ENCODE peak calls at places on chromosomes 16 and 17, in nine cellular contexts. J, L, P, T, M, W, N, R and V are unnamed samples. For H3K27me3 and H3K4me1, the result is how much of the 10 kb centered on the place peaks cover.

GRCh38 chr17:40645291-40645690 is 2.3 kb downstream of the SMARCE1 start:
- DNase-seq in N (no peak), W (no peak), J (no peak), L (no peak), P (no peak), R (no peak), M (no peak), T (no peak), V (no peak)

GRCh38 chr16:89576173-89577054 is 856 bp downstream of the CPNE7 start:
- DNase-seq in J (no peak), N (no peak), T (no peak), P (no peak), R (no peak), W (no peak), M (no peak), L (no peak), V (no peak)

GRCh38 chr17:43740541-43740940 is 18.1 kb downstream of the SOST start:
- DNase-seq in M (no peak), L (no peak), P (no peak), T (no peak), W (no peak), J (no peak), R (no peak), N (no peak), V (no peak)

GRCh38 chr17:17032131-17032692 is 10.0 kb upstream of the MPRIP start:
- DNase-seq in M (no peak), T (no peak), J (peak), W (peak), N (peak), L (peak), P (peak), R (no peak), V (no peak)

GRCh38 chr17:36703860-36704266 is 102.5 kb downstream of the MRM1 start:
- DNase-seq in W (peak), T (peak), R (no peak), P (no peak), M (no peak), J (peak), L (peak), N (peak), V (no peak)

GRCh38 chr16:10191096-10191495 is 8.9 kb upstream of the GRIN2A start:
- DNase-seq in T (no peak), M (no peak), R (no peak), L (no peak), P (no peak), W (no peak), J (no peak), N (no peak), V (no peak)

GRCh38 chr16:89484088-89484501 is 6.3 kb downstream of the ANKRD11 start:
- DNase-seq in J (no peak), T (no peak), L (no peak), W (no peak), P (no peak), N (no peak), R (no peak), M (no peak), V (no peak)

GRCh38 chr17:67995568-67996191 is 589 bp downstream of the C17orf58 start:
- DNase-seq in L (no peak), N (peak), W (no peak), J (no peak), R (no peak), M (no peak), P (peak), T (peak), V (no peak)

GRCh38 chr16:56081371-56081770 is 109.9 kb upstream of the GNAO1 start:
- DNase-seq in P (no peak), J (no peak), T (no peak), R (no peak), M (no peak), W (no peak), L (no peak), N (no peak), V (no peak)

GRCh38 chr16:1771072-1771863 is at the start of gene NME3:
- DNase-seq in T (peak), P (peak), R (no peak), J (peak), W (peak), L (peak), M (peak), N (peak), V (peak)

GRCh38 chr17:77832180-77832560 is 126.3 kb upstream of the TNRC6C start:
- DNase-seq in R (no peak), W (no peak), M (no peak), P (peak), N (peak), T (no peak), L (no peak), J (no peak), V (no peak)

GRCh38 chr17:21129023-21129681 is 2.4 kb downstream of the DHRS7B start:
- DNase-seq in R (no peak), J (no peak), P (no peak), N (no peak), L (peak), W (no peak), T (no peak), M (no peak), V (no peak)

GRCh38 chr17:64580384-64581307 is 73.9 kb downstream of the CEP95 start:
- DNase-seq in M (no peak), R (no peak), W (no peak), N (no peak), L (no peak), J (no peak), T (no peak), P (no peak), V (no peak)

GRCh38 chr17:73646409-73647305 is 2.4 kb upstream of the SDK2 start:
- DNase-seq in P (no peak), R (no peak), W (peak), N (no peak), T (peak), J (no peak), M (no peak), L (no peak), V (no peak)

GRCh38 chr17:82242977-82243647 is 14.3 kb downstream of the SLC16A3 start:
- DNase-seq in P (peak), R (no peak), M (no peak), L (no peak), W (peak), J (peak), N (peak), T (no peak), V (no peak)

GRCh38 chr16:87457724-87458423 is 35.0 kb downstream of the ZCCHC14 start:
- DNase-seq in N (no peak), P (no peak), W (peak), L (peak), J (no peak), T (no peak), R (no peak), M (no peak), V (peak)

GRCh38 chr16:57013268-57013667 is 23.9 kb downstream of the NLRC5 start:
- DNase-seq in T (no peak), J (no peak), W (no peak), N (no peak), L (no peak), M (no peak), R (no peak), P (no peak), V (no peak)

GRCh38 chr16:15507299-15507958 is 73.0 kb downstream of the BMERB1 start:
- DNase-seq in W (no peak), T (no peak), P (no peak), J (no peak), L (peak), N (no peak), M (no peak), R (no peak), V (no peak)

GRCh38 chr17:77098884-77099545 is 41.8 kb upstream of the SEC14L1 start:
- DNase-seq in T (no peak), P (peak), J (no peak), L (no peak), N (no peak), W (no peak), M (no peak), R (no peak), V (no peak)

GRCh38 chr16:30797670-30798309 is 10.8 kb upstream of the ZNF629 start:
- DNase-seq in L (no peak), W (no peak), N (no peak), R (no peak), T (no peak), M (no peak), J (no peak), P (no peak), V (no peak)

GRCh38 chr16:54059319-54059718 is 227.3 kb downstream of the IRX3 start:
- DNase-seq in P (no peak), T (no peak), J (no peak), R (no peak), M (no peak), L (no peak), N (no peak), W (no peak), V (no peak)

GRCh38 chr17:50171371-50172071 is 5.7 kb downstream of the SGCA start:
- DNase-seq in N (no peak), P (no peak), T (no peak), W (no peak), J (peak), M (no peak), L (no peak), R (no peak), V (no peak)

GRCh38 chr16:85612191-85612800 is 826 bp upstream of the GSE1 start:
- DNase-seq in M (no peak), N (peak), T (peak), W (peak), R (no peak), P (peak), L (no peak), J (peak), V (no peak)

GRCh38 chr17:79612468-79613194 is 1.8 kb upstream of the RBFOX3 start:
- DNase-seq in M (no peak), L (peak), J (peak), R (peak), T (peak), N (no peak), P (peak), W (peak), V (peak)

GRCh38 chr17:56633681-56634080 is 40.2 kb downstream of the NOG start:
- DNase-seq in J (no peak), M (no peak), L (no peak), W (no peak), N (no peak), P (peak), R (no peak), T (no peak), V (no peak)

GRCh38 chr17:73474370-73474988 is 162.7 kb upstream of the CDC42EP4 start:
- DNase-seq in J (peak), R (no peak), P (peak), T (no peak), L (peak), W (peak), M (no peak), N (peak), V (no peak)

GRCh38 chr16:79316004-79316458 is 284.5 kb downstream of the MAF start:
- DNase-seq in J (no peak), W (no peak), N (no peak), R (no peak), M (no peak), P (no peak), L (no peak), T (no peak), V (no peak)

GRCh38 chr17:9151091-9151490 is 129.8 kb downstream of the NTN1 start:
- DNase-seq in T (no peak), M (no peak), P (no peak), R (no peak), N (no peak), W (no peak), L (no peak), J (no peak), V (no peak)

DNA sequence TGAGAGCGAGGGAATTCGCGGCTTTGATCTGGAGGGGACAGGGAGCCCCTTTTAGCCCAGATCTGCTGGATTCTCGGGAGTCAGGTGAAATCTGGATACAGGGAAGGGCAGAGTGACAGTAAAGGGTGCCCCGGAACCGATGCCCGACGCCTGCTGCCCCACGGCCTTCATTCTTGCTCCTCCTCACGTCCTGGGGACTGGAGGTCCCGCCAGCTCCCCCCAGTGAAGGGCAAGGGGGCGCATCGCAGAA is 596 bp downstream of the OR1F1 start:
- DNase-seq in P (no peak), T (no peak), N (no peak), L (peak), W (no peak), J (no peak), R (no peak), M (no peak), V (no peak)
- H3K27me3 ChIP-seq in P (half or more), T (under half), N (half or more), L (under half), W (half or more), J (half or more), R (under half), M (under half), V (under half)

DNA sequence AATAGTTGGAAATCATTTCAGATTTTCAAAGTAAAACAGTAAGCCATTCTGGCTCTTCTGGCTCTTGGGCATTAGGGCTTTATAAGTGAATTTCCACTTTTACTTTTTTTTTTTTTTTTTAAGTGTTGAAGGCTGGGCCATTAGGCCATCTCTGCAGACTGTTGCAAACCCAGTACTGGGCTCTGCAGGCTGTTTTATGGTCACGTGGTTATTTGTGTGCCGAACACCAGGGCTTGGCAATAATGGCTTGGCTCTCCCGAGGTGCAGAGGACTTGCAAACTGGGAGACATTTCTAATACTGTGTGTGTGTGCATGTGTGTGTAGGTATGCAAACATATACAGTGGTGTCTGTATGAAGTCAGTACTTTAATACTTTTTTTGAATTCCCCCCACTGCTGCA is 194.9 kb upstream of the CDH5 start:
- DNase-seq in N (no peak), J (no peak), M (no peak), L (no peak), W (no peak), T (no peak), P (no peak), R (no peak), V (no peak)
- H3K4me1 ChIP-seq in N (under half), J (under half), M (under half), L (under half), W (under half), T (under half), P (under half), R (under half), V (under half)

GRCh38 chr17:35345445-35345925 is 27.9 kb downstream of the SLFN11 start:
- DNase-seq in R (no peak), M (no peak), W (no peak), T (peak), J (no peak), P (no peak), N (no peak), L (no peak), V (no peak)

GRCh38 chr17:35344262-35344661 is 29.2 kb downstream of the SLFN11 start:
- DNase-seq in N (no peak), R (no peak), L (no peak), T (no peak), W (no peak), P (no peak), J (no peak), M (no peak), V (no peak)

GRCh38 chr17:35342207-35342744 is 31.1 kb downstream of the SLFN11 start:
- DNase-seq in T (no peak), J (no peak), L (no peak), M (no peak), N (no peak), P (no peak), W (no peak), R (no peak), V (no peak)

GRCh38 chr17:35350493-35350892 is 22.9 kb downstream of the SLFN11 start:
- DNase-seq in L (no peak), W (no peak), R (no peak), M (no peak), N (no peak), J (no peak), T (no peak), P (no peak), V (no peak)

GRCh38 chr17:35345926-35346771 is 27.3 kb downstream of the SLFN11 start:
- DNase-seq in J (peak), L (peak), M (no peak), W (peak), P (peak), N (peak), R (peak), T (peak), V (no peak)
- H3K27me3 ChIP-seq in J (under half), L (under half), M (under half), W (under half), P (under half), N (half or more), R (under half), T (half or more), V (under half)

DNA sequence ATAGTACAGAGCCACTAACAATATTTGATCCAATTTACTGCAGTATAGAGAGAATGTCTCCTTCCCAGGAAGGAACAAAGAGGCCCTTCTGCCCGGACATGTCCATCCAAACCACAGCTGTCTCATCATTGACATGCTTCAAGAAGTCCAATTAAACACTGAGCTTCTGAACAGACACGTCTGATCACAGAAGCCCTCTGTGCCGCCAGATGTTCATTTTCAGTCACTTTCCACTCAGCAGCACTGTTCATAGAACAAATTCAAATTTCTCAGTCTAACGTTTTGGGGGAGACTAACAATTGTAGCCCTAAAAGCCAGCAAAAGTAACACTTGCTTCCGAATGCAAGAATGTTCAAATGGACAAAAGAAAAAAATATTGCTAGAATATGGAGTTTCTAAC is 15.3 kb downstream of the ZC3H7A start:
- DNase-seq in P (no peak), W (no peak), R (no peak), L (peak), T (no peak), N (no peak), J (no peak), M (no peak), V (no peak)
- H3K4me1 ChIP-seq in P (under half), W (half or more), R (under half), L (under half), T (under half), N (under half), J (under half), M (under half), V (under half)